ENCODE peak calls at places on chromosomes 11 and 22, in five cellular contexts. V is keratinocyte, G is mesendoderm, O is endodermal cell, W is GM23248. Z is an unnamed sample.

GRCh38 chr22:47836957-47837356 is 1074.5 kb downstream of the TBC1D22A start:
- DNase-seq in V (peak; percentile 92), G (peak; percentile 77), O (no peak), W (peak; percentile 8), Z (no peak)

GRCh38 chr11:3123316-3123715 is 41.8 kb downstream of the OSBPL5 start:
- DNase-seq in V (no peak), G (no peak), O (no peak), W (peak; percentile 45), Z (peak; percentile 85)

GRCh38 chr11:130418756-130419155 is 9.7 kb downstream of the ADAMTS8 start:
- DNase-seq in V (no peak), G (no peak), O (no peak), W (peak; percentile 42), Z (no peak)

GRCh38 chr11:11931461-11932055 is 76.9 kb downstream of the DKK3 start:
- DNase-seq in V (peak; percentile 4), G (peak; percentile 76), O (no peak), W (peak; percentile 87), Z (no peak)

GRCh38 chr11:65491163-65491465 is 7.7 kb upstream of the MALAT1 start:
- DNase-seq in V (no peak), G (no peak), O (no peak), W (peak; percentile 34), Z (peak; percentile 68)

GRCh38 chr22:48083502-48083901 is 1321.1 kb downstream of the TBC1D22A start:
- DNase-seq in V (no peak), G (no peak), O (no peak), W (no peak), Z (no peak)

GRCh38 chr22:36350751-36351594 is 36.8 kb downstream of the MYH9 start:
- DNase-seq in V (no peak), G (peak; percentile 72), O (peak; percentile 75), W (peak; percentile 63), Z (peak; percentile 81)

GRCh38 chr22:45310331-45311032 is 748 bp downstream of the FAM118A start:
- DNase-seq in V (no peak), G (peak; percentile 15), O (peak; percentile 64), W (peak; percentile 29), Z (no peak)

GRCh38 chr11:64687204-64687603 is 35.8 kb downstream of the NRXN2 start:
- DNase-seq in V (no peak), G (no peak), O (no peak), W (no peak), Z (peak; percentile 74)

GRCh38 chr11:123454060-123454651 is 24.1 kb downstream of the GRAMD1B start:
- DNase-seq in V (peak; percentile 17), G (peak; percentile 95), O (no peak), W (peak; percentile 76), Z (no peak)

GRCh38 chr22:26453195-26453594 is 24.1 kb downstream of the ASPHD2 start:
- DNase-seq in V (no peak), G (no peak), O (no peak), W (no peak), Z (no peak)

GRCh38 chr11:77705195-77705876 is 67.7 kb upstream of the CLNS1A start:
- DNase-seq in V (peak; percentile 4), G (peak; percentile 81), O (no peak), W (peak; percentile 40), Z (no peak)

GRCh38 chr11:101866619-101867491 is 48.0 kb upstream of the CEP126 start:
- DNase-seq in V (no peak), G (peak; percentile 88), O (no peak), W (peak; percentile 77), Z (no peak)

GRCh38 chr11:68940651-68941323 is 37.1 kb downstream of the IGHMBP2 start:
- DNase-seq in V (no peak), G (no peak), O (no peak), W (no peak), Z (peak; percentile 53)

GRCh38 chr11:88644724-88645123 is 307.2 kb upstream of the CTSC start:
- DNase-seq in V (no peak), G (no peak), O (no peak), W (no peak), Z (no peak)

GRCh38 chr22:39453765-39454378 is 2.9 kb upstream of the MGAT3 start:
- DNase-seq in V (no peak), G (peak; percentile 86), O (peak; percentile 78), W (no peak), Z (no peak)

GRCh38 chr11:134439181-134439580 is 27.1 kb upstream of the B3GAT1 start:
- DNase-seq in V (no peak), G (peak; percentile 23), O (no peak), W (no peak), Z (no peak)

GRCh38 chr11:11043676-11044075 is 185.8 kb upstream of the ZBED5 start:
- DNase-seq in V (no peak), G (no peak), O (no peak), W (no peak), Z (no peak)

GRCh38 chr22:38347181-38347943 is 30.1 kb upstream of the CSNK1E start:
- DNase-seq in V (no peak), G (no peak), O (peak; percentile 56), W (no peak), Z (peak; percentile 54)

GRCh38 chr11:79973701-79974626 is 533.1 kb upstream of the TENM4 start:
- DNase-seq in V (no peak), G (peak; percentile 82), O (peak; percentile 74), W (no peak), Z (no peak)

GRCh38 chr11:8871283-8871775 is 39.7 kb upstream of the AKIP1 start:
- DNase-seq in V (no peak), G (peak; percentile 90), O (peak; percentile 86), W (peak; percentile 95), Z (peak; percentile 89)

GRCh38 chr22:17258015-17258827 is 39.0 kb upstream of the ADA2 start:
- DNase-seq in V (no peak), G (peak; percentile 93), O (peak; percentile 91), W (peak; percentile 15), Z (peak; percentile 85)

GRCh38 chr11:12721816-12722604 is 47.8 kb downstream of the TEAD1 start:
- DNase-seq in V (no peak), G (peak; percentile 80), O (peak; percentile 63), W (no peak), Z (no peak)

GRCh38 chr22:23518381-23519187 is 61.5 kb downstream of the IGLL1 start:
- DNase-seq in V (no peak), G (peak; percentile 61), O (no peak), W (no peak), Z (peak; percentile 76)

GRCh38 chr22:20234760-20235452 is 33.2 kb downstream of the RTN4R start:
- DNase-seq in V (no peak), G (no peak), O (no peak), W (no peak), Z (no peak)

GRCh38 chr11:120244476-120244875 is 4.5 kb downstream of the POU2F3 start:
- DNase-seq in V (no peak), G (no peak), O (no peak), W (peak; percentile 70), Z (no peak)

GRCh38 chr11:100861221-100861620 is 174.1 kb downstream of the ARHGAP42 start:
- DNase-seq in V (no peak), G (no peak), O (no peak), W (no peak), Z (no peak)

DNA sequence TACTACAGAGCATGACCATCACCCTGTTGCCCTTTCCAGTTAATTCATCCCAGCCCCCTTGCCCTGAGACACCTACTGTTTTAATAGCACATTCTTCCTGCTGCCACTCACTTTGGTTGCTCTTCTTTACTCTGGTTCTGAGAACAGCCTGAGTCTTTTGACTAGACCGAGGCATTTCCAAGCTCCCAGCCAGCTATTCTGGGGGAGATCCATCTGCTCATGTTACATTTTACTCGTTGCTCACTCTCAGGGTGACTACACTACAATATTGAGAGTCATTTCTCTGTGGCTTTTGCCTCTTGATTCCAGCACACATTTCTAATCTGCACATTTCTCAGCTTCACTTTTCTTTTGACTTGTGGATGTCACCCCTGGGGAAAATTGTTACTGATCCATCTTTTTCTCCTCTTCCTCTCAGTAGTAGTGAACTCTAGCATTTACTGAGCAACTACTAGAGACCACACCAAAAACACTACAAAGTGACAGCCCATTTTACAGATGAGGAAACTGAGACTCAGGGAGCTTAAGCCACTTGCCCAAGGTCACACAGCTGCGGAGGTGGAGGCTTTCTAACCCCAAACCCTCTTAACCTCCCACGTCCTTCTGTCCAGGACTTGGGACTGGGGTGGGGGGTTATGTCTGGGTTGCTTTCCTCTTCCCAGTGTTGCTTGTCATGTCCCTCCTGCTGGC is 117.8 kb downstream of the C11orf91 start:
- DNase-seq in V (no peak), G (no peak), O (no peak), W (no peak), Z (no peak)
- H3K4me1 ChIP-seq in V (no peaks in the 10 kb centered on the region), G (no peaks in the 10 kb centered on the region), O (no peaks in the 10 kb centered on the region), W (no peaks in the 10 kb centered on the region), Z (no peaks in the 10 kb centered on the region)

DNA sequence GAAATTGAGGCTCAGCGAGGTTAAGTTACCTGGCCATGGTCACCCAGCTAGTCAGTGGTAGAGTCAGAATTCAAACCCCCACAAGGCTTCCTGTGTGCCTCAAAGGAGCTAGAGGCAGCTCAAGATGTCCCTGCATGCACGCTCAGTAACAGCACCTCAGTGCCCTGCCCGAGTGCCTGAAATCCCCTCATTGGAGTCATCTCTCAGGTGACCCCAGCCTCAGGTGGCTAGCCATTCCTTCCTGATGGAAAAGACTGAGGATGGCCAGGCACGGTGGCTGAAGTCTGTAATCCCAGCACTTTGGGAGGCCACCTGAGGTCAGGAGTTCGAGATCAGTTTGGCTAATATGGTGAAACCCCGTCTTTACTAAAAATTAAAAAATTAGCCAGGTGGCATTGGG is 36.9 kb downstream of the LIF start:
- DNase-seq in V (no peak), G (no peak), O (no peak), W (no peak), Z (no peak)
- H3K9ac ChIP-seq in V (no peak overlapping the region), G (no peak overlapping the region), O (no peak overlapping the region), W (no peak overlapping the region), Z (no peak overlapping the region)

DNA sequence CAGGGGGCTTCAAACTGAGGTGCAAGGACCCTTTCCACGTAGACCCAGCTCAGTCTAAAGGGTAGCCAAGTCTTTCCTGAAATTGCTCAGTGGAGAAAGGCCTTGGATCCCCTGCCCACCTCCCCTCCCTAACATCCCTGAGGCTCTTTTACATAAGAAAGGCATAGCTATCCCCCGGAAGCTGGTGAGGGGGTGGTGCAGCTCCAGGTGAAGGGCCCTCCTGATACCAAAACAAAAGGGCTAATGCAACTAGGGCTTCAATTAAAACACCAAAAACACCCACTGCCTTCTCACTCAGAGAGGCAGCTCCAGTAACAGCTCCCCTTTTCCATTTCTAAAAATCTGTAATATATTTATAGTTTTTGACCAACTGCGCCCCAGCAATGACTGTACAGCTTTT is 5.8 kb downstream of the SHANK2 start:
- DNase-seq in V (no peak), G (peak; percentile 91), O (peak; percentile 90), W (no peak), Z (no peak)
- H3K27ac ChIP-seq in V (no peak overlapping the region), G (peak overlapping the region; percentile 45), O (no peak overlapping the region), W (no peak overlapping the region), Z (no peak overlapping the region)

DNA sequence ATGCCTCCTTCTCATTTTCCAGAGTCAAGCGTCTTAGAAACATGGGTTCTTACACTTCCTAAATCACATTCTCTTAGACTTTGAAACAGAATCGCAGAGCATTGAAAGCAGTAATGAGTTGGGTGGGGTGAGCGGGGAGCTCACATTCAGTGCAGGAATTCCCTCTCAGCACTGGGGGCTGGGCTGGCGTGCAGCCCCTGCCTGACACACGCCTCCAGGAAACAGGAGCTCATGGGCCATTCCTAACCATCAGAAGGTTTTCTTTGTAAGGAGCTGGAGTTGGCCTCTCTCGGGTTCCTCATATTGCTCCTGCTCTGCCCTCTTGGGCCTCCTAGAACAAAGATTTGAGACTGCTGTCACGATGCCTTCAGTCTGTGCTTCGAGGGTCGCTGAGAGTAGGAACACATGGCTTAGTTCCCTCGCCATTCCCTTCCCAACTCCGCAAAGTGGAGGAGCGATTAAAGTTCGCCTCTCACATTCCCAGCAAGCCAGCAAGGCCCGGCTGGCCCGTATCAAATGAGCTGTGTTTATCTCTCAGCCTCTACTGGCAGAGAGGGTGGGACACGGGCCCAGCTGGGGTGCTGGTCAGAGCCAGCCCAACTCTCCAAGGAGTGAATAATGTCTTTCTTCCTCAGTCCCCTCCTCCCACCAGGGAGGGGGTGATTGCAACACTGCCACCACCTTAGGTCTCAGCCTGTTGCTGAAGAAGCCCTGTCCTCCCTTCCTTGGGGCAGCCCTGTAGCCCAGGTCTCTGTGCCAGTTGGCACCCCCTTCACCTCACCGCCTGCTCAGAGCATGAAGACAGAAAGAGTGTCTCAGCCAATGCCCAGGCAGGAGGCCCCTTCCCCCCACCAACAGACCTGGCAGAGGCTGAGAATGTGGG is 10.4 kb downstream of the CHRDL2 start:
- DNase-seq in V (no peak), G (peak; percentile 60), O (peak; percentile 61), W (no peak), Z (peak; percentile 86)
- H3K4me1 ChIP-seq in V (no peaks in the 10 kb centered on the region), G (peaks cover 9% of the 10 kb centered on the region), O (peaks cover 5% of the 10 kb centered on the region), W (no peaks in the 10 kb centered on the region), Z (no peaks in the 10 kb centered on the region)

Z was measured in kidney.